ENCODE peak calls at places on chromosomes 1 and 21, in six cellular contexts. K is GM19239, O is posterior vena cava, C is left cardiac atrium, W is NCI-H1092, B is amygdala. E is an unnamed sample.

GRCh38 chr1:245409341-245410195 is 254.8 kb downstream of the KIF26B start:
- DNase-seq in K (no peak), C (no peak), W (no peak), B (no peak), O (no peak), E (no peak)

GRCh38 chr1:230986976-230987375 is 8.1 kb downstream of the ARV1 start:
- DNase-seq in O (no peak), C (no peak), B (no peak), K (no peak), W (no peak), E (no peak)

GRCh38 chr21:41752231-41752681 is 14.6 kb downstream of the RIPK4 start:
- DNase-seq in B (no peak), W (no peak), O (peak; percentile 62), K (no peak), C (no peak), E (peak; percentile 14)

GRCh38 chr1:209107535-209107934 is 476.0 kb upstream of the CAMK1G start:
- DNase-seq in C (no peak), B (no peak), K (no peak), O (no peak), W (no peak), E (no peak)

GRCh38 chr1:234111458-234112142 is 207.1 kb downstream of the SLC35F3 start:
- DNase-seq in K (no peak), W (peak; percentile 56), O (no peak), C (peak; percentile 23), B (no peak), E (peak; percentile 5)

GRCh38 chr1:229199261-229199850 is 71.6 kb upstream of the RAB4A start:
- DNase-seq in K (no peak), B (no peak), O (no peak), W (no peak), C (no peak), E (no peak)

GRCh38 chr1:32115496-32115895 is 7.6 kb downstream of the KPNA6 start:
- DNase-seq in B (no peak), W (no peak), C (no peak), K (no peak), O (no peak), E (no peak)

GRCh38 chr1:59089922-59090457 is 206.9 kb upstream of the FGGY start:
- DNase-seq in B (no peak), W (no peak), C (no peak), O (no peak), K (no peak), E (no peak)

GRCh38 chr1:208134491-208134890 is 109.7 kb downstream of the PLXNA2 start:
- DNase-seq in C (no peak), K (no peak), B (no peak), O (no peak), W (no peak), E (no peak)

GRCh38 chr21:44027607-44028286 is 15.6 kb downstream of the TRAPPC10 start:
- DNase-seq in O (no peak), C (no peak), W (no peak), K (no peak), B (no peak), E (no peak)

GRCh38 chr21:44090332-44090731 is 16.9 kb upstream of the PWP2 start:
- DNase-seq in B (no peak), C (no peak), O (peak; percentile 59), W (no peak), K (no peak), E (no peak)

GRCh38 chr1:40876891-40877290 is 14.7 kb upstream of the CITED4 start:
- DNase-seq in B (no peak), K (no peak), W (no peak), O (no peak), C (no peak), E (no peak)

GRCh38 chr1:23198373-23198772 is 18.9 kb downstream of the HTR1D start:
- DNase-seq in B (no peak), K (no peak), C (no peak), W (no peak), O (peak; percentile 10), E (no peak)

GRCh38 chr1:160777486-160778089 is 18.4 kb upstream of the LY9 start:
- DNase-seq in K (no peak), C (no peak), B (no peak), W (no peak), O (no peak), E (no peak)

GRCh38 chr1:203168991-203169390 is 6.6 kb downstream of the MYBPH start:
- DNase-seq in B (no peak), C (no peak), K (no peak), W (no peak), O (peak; percentile 47), E (no peak)

E was measured in NCI-H524 treated with DMSO at 0.1 percent for 48 hours.